ENCODE peak calls at places on chromosomes 3 and 15, in seven cellular contexts. Y is right lobe of liver; S is CD8-positive, alpha-beta memory T cell; B is hepatocyte; Z is sigmoid colon; N is thoracic aorta; W is naive thymus-derived CD4-positive, alpha-beta T cell. J is an unnamed sample.

GRCh38 chr3:16961621-16962205 is 77.0 kb downstream of the PLCL2 start:
- DNase-seq in W (no peak), B (no peak), Y (no peak), Z (no peak), N (no peak), S (no peak), J (peak; percentile 75)

GRCh38 chr3:171183042-171183441 is 156.5 kb upstream of the SLC2A2 start:
- DNase-seq in Y (peak; percentile 53), Z (no peak), W (no peak), S (no peak), N (no peak), B (peak; percentile 36), J (no peak)

GRCh38 chr3:8320711-8321458 is 180.7 kb upstream of the LMCD1 start:
- DNase-seq in Y (no peak), S (no peak), W (no peak), Z (no peak), N (no peak), B (no peak), J (peak; percentile 60)

GRCh38 chr3:65732060-65732933 is 306.4 kb downstream of the MAGI1 start:
- DNase-seq in N (no peak), Y (no peak), B (peak; percentile 79), W (peak; percentile 13), S (no peak), Z (no peak), J (peak; percentile 59)

GRCh38 chr15:64521726-64522164 is 61.4 kb downstream of the ZNF609 start:
- DNase-seq in B (peak; percentile 38), Z (peak; percentile 60), W (no peak), Y (no peak), N (no peak), S (no peak), J (peak; percentile 70)

GRCh38 chr3:157823050-157823449 is 283.2 kb downstream of the SHOX2 start:
- DNase-seq in N (no peak), Z (no peak), S (no peak), B (no peak), W (no peak), Y (no peak), J (no peak)

GRCh38 chr15:97961067-97961954 is 808 bp downstream of the ARRDC4 start:
- DNase-seq in B (peak; percentile 59), S (no peak), N (no peak), W (peak; percentile 3), Y (peak; percentile 72), Z (peak; percentile 89), J (peak; percentile 82)

GRCh38 chr3:45591547-45591912 is 3.0 kb upstream of the LIMD1 start:
- DNase-seq in W (no peak), B (no peak), S (no peak), Z (no peak), N (no peak), Y (no peak), J (no peak)

GRCh38 chr15:42385206-42385979 is 26.1 kb downstream of the CAPN3 start:
- DNase-seq in W (no peak), B (peak; percentile 81), S (no peak), Y (no peak), N (no peak), Z (no peak), J (peak; percentile 91)

GRCh38 chr15:63519548-63520178 is 15.3 kb downstream of the USP3 start:
- DNase-seq in Y (no peak), B (no peak), W (no peak), S (no peak), N (no peak), Z (no peak), J (no peak)

GRCh38 chr3:37761583-37761982 is 100.1 kb upstream of the CTDSPL start:
- DNase-seq in B (no peak), Z (no peak), W (no peak), N (no peak), Y (no peak), S (no peak), J (no peak)

GRCh38 chr3:5006755-5007202 is 27.5 kb downstream of the BHLHE40 start:
- DNase-seq in Y (no peak), Z (peak; percentile 63), N (no peak), B (no peak), W (no peak), S (peak; percentile 82), J (peak; percentile 55)

GRCh38 chr15:82647045-82647834 is at the start of gene CPEB1:
- DNase-seq in N (no peak), W (peak; percentile 26), S (no peak), B (peak; percentile 68), Z (peak; percentile 88), Y (no peak), J (peak; percentile 74)

GRCh38 chr3:18739098-18739431 is 313.9 kb upstream of the SATB1 start:
- DNase-seq in N (no peak), Z (no peak), S (no peak), Y (no peak), W (no peak), B (no peak), J (no peak)

GRCh38 chr15:98232761-98233160 is 272.3 kb downstream of the ARRDC4 start:
- DNase-seq in B (no peak), W (no peak), Z (no peak), S (no peak), Y (no peak), N (no peak), J (no peak)

GRCh38 chr3:22937536-22937935 is 265.6 kb upstream of the UBE2E2 start:
- DNase-seq in S (no peak), Z (no peak), Y (no peak), B (no peak), N (no peak), W (no peak), J (no peak)

GRCh38 chr3:149536429-149536828 is 61.9 kb downstream of the TM4SF4 start:
- DNase-seq in N (no peak), W (no peak), Z (peak; percentile 74), B (peak; percentile 39), S (no peak), Y (peak; percentile 94), J (peak; percentile 80)

GRCh38 chr3:149534671-149535394 is 60.3 kb downstream of the TM4SF4 start:
- DNase-seq in S (no peak), N (no peak), W (no peak), B (no peak), Z (peak; percentile 75), Y (no peak), J (peak; percentile 70)

GRCh38 chr3:149532463-149533180 is 58.1 kb downstream of the TM4SF4 start:
- DNase-seq in S (no peak), N (no peak), Y (no peak), Z (no peak), B (no peak), W (no peak), J (no peak)

GRCh38 chr3:149534082-149534481 is 59.6 kb downstream of the TM4SF4 start:
- DNase-seq in Y (no peak), Z (no peak), N (no peak), W (no peak), B (no peak), S (no peak), J (no peak)

DNA sequence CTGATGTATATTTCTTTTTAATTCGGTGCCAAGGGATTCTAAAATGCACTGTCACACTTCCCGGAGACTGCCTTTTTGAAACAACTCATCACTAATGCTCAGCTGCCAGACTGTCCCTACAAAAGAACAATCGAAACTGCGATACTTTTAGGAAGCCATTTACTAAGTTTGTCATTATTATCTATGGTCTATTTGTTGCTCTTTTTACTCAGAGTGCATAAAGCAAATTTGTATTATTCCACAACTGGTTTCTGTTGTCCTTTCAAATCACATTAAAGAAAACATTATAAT is 60.8 kb downstream of the TM4SF4 start:
- DNase-seq in W (no peak), B (no peak), Z (no peak), Y (no peak), S (no peak), N (no peak), J (no peak)
- H3K4me1 ChIP-seq in W (no peaks in the 10 kb centered on the region), B (peaks cover 33% of the 10 kb centered on the region), Z (peaks cover 92% of the 10 kb centered on the region), Y (no peaks in the 10 kb centered on the region), S (no peaks in the 10 kb centered on the region), N (peaks cover 31% of the 10 kb centered on the region), J (peaks cover 19% of the 10 kb centered on the region)

DNA sequence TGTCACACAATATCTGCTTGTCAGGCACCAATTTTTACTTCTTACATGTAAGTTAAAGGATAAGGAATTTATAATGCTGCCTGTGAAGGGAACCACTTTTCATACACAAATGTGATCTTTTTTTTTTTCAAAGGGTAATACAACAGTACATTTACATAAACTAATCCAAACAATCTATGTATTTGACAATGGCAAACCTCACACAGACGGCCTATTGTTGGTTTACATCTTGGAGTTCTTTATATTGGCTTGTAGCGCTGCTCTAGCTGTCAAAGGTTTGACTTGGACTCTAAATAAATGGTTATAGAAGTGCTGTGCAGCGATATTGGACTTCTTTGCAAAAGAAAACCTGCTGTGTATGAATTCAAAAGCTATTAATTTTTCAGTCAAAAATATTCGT is 598.0 kb downstream of the FOXP1 start:
- DNase-seq in N (no peak), S (no peak), Y (no peak), Z (no peak), B (no peak), W (no peak), J (no peak)
- H3K4me1 ChIP-seq in N (peaks cover 78% of the 10 kb centered on the region), S (peaks cover 59% of the 10 kb centered on the region), Y (no peaks in the 10 kb centered on the region), Z (peaks cover 100% of the 10 kb centered on the region), B (peaks cover 25% of the 10 kb centered on the region), W (peaks cover 10% of the 10 kb centered on the region), J (peaks cover 4% of the 10 kb centered on the region)

GRCh38 chr3:128788268-128788869 is 62.4 kb downstream of the RAB7A start:
- DNase-seq in S (no peak), N (no peak), Z (no peak), W (no peak), Y (no peak), B (no peak), J (no peak)
- H3K4me1 ChIP-seq in S (peaks cover 81% of the 10 kb centered on the region), N (peaks cover 36% of the 10 kb centered on the region), Z (peaks cover 68% of the 10 kb centered on the region), W (peaks cover 35% of the 10 kb centered on the region), Y (no peaks in the 10 kb centered on the region), B (peaks cover 6% of the 10 kb centered on the region), J (no peaks in the 10 kb centered on the region)

GRCh38 chr15:68592548-68592947 is 13.8 kb downstream of the CORO2B start:
- DNase-seq in N (no peak), Z (no peak), W (no peak), B (no peak), S (no peak), Y (no peak), J (no peak)

GRCh38 chr15:68592054-68592453 is 13.3 kb downstream of the CORO2B start:
- DNase-seq in Y (no peak), N (no peak), W (no peak), B (no peak), S (no peak), Z (no peak), J (no peak)

GRCh38 chr15:68589012-68589411 is 10.2 kb downstream of the CORO2B start:
- DNase-seq in S (no peak), Z (no peak), W (no peak), B (no peak), Y (no peak), N (no peak), J (no peak)

GRCh38 chr15:68589783-68590710 is 11.3 kb downstream of the CORO2B start:
- DNase-seq in B (no peak), Y (no peak), Z (no peak), W (no peak), N (no peak), S (no peak), J (no peak)

DNA sequence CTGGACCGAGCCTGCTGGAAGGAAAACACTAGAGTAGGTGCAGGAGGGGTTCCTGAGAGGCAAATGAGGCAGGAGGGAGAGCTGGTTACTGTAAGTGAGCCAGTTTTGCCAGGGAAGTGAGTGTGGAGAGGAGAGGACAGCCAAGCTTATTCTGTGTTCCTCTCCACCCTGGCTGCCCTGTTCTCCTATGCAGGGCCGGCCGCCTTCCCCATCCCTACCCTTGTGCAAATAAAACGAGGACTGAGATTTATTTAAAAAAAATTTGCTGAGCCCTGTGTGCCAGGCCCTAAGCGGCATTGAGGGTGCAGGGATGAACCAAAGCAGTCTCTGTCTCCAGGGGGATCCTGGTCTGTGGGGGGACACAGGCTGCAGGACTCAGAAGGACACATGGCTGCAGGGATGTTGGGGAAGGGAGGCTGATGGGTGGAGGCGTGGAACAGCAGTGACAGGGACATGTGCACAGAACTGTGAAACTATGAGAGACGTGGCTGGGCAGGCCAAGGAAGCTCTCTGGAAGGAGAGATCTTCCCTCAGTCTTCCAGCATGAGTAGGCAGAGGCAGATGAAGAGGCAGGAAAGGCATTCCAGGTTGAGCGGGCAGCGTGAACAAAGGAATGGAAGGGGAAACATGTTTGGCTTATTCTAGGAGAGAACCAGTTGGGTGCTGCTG is 12.1 kb downstream of the CORO2B start:
- DNase-seq in Z (no peak), W (no peak), B (no peak), S (no peak), Y (no peak), N (no peak), J (no peak)
- H3K4me1 ChIP-seq in Z (peaks cover 54% of the 10 kb centered on the region), W (no peaks in the 10 kb centered on the region), B (peaks cover 5% of the 10 kb centered on the region), S (no peaks in the 10 kb centered on the region), Y (no peaks in the 10 kb centered on the region), N (no peaks in the 10 kb centered on the region), J (peaks cover 18% of the 10 kb centered on the region)

J was measured in endodermal cell.